ENCODE peak calls at places on chromosomes 4 and X, in ten cellular contexts. Z is heart left ventricle, Y is esophagus squamous epithelium, R is upper lobe of left lung, C is spleen, S is uterus, H is stomach, L is HCT116, O is GM12892, G is A549. E is an unnamed sample.

GRCh38 chrX:154025230-154025629 is 5.5 kb upstream of the IRAK1 start:
- DNase-seq in R (no peak), S (no peak), C (no peak), H (no peak), Z (no peak), O (no peak), G (no peak), L (no peak), Y (no peak), E (no peak)

GRCh38 chr4:70874268-70875156 is 27.7 kb upstream of the MOB1B start:
- DNase-seq in R (no peak), S (no peak), H (no peak), C (no peak), L (no peak), G (no peak), O (no peak), Z (no peak), Y (no peak), E (no peak)

GRCh38 chr4:7156273-7157139 is 35.8 kb upstream of the SORCS2 start:
- DNase-seq in Z (peak; percentile 64), O (no peak), L (no peak), G (peak; percentile 27), Y (no peak), R (no peak), S (peak; percentile 65), C (peak; percentile 53), H (no peak), E (no peak)

GRCh38 chr4:1050486-1051213 is 39.2 kb downstream of the FGFRL1 start:
- DNase-seq in Y (no peak), O (peak; percentile 3), C (peak; percentile 75), Z (peak; percentile 41), S (peak; percentile 11), L (no peak), H (peak; percentile 25), G (no peak), R (peak; percentile 73), E (no peak)

GRCh38 chr4:75834095-75834771 is 68.0 kb downstream of the PPEF2 start:
- DNase-seq in Z (no peak), O (no peak), S (no peak), R (no peak), C (no peak), Y (no peak), G (no peak), H (no peak), L (no peak), E (no peak)

GRCh38 chrX:130467936-130468335 is 66.1 kb downstream of the RBMX2 start:
- DNase-seq in O (no peak), L (no peak), C (no peak), Z (no peak), G (no peak), S (no peak), Y (no peak), R (no peak), H (no peak), E (no peak)

GRCh38 chrX:39205467-39205866 is 404.2 kb downstream of the MID1IP1 start:
- DNase-seq in O (no peak), G (no peak), C (no peak), L (no peak), S (no peak), Z (no peak), H (no peak), R (no peak), Y (no peak), E (no peak)

GRCh38 chr4:97367878-97368277 is 775.4 kb downstream of the STPG2 start:
- DNase-seq in R (no peak), H (no peak), O (no peak), C (no peak), Y (no peak), S (no peak), Z (no peak), L (peak; percentile 83), G (peak; percentile 47), E (no peak)

GRCh38 chr4:67746797-67747495 is 7.2 kb downstream of the GNRHR start:
- DNase-seq in Z (no peak), G (peak; percentile 23), C (no peak), S (no peak), O (no peak), R (no peak), H (no peak), Y (no peak), L (peak; percentile 37), E (no peak)

GRCh38 chrX:9958183-9958582 is 9.0 kb upstream of the CLDN34 start:
- DNase-seq in Z (no peak), G (no peak), Y (no peak), H (no peak), R (no peak), S (no peak), O (no peak), C (no peak), L (no peak), E (no peak)

GRCh38 chrX:130902783-130903613 is at the start of gene ENOX2:
- DNase-seq in R (peak; percentile 89), H (peak; percentile 90), Y (peak; percentile 55), O (peak; percentile 67), G (peak; percentile 97), Z (peak; percentile 94), C (peak; percentile 96), S (peak; percentile 94), L (peak; percentile 91), E (peak; percentile 70)

GRCh38 chr4:38605794-38606586 is 58.0 kb upstream of the KLF3 start:
- DNase-seq in L (no peak), S (no peak), Y (no peak), R (no peak), H (no peak), G (peak; percentile 10), C (no peak), Z (no peak), O (no peak), E (no peak)

DNA sequence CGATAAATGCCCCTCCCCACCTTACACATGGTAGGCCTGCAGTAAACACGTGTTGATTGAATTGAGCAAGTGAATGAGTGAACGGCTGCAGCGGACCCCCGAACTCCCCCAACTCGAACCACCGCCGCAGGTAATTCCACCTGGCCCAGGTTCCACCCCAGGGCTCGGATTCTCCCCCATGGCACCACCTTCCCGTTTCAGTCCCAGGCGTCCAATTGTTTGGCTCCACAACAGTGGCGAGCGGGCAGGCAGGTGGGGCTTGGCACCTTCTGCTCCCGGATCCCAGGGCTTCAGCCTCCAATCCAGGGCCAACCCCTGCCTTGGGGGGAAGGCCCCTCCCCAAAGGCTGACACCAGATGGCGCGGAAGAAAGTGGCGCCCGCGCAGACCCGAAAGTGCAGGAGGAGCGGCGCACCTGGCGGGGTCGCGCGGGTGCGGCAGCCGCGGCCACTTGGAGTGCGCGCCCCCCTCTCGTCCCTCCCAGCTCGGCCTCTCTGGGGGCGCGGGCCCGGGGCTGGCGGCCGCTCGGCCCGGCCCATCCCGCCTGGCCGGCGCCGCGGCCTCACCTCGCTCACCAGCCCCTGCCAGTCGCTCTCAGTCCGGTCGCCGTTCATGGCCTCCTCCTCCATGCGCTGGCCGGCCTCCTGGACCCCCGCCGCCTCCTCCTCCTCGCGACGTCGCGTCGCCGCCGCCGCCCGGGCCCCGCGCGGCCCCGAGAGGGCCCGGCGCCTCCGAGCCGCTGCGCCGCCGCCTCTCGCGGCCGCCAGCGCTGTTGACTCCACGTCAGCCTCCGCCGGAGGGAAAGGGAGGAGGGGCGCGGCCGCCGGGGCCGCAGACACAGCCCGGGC is at the start of gene CCDC149:
- DNase-seq in H (peak; percentile 89), G (peak; percentile 72), O (no peak), Y (no peak), S (peak; percentile 68), Z (peak; percentile 85), R (peak; percentile 94), C (peak; percentile 80), L (peak; percentile 56), E (peak; percentile 25)
- TF ChIP-seq POLR2A in H (peak; percentile 72), G (peak; percentile 32), O (no peak), Y (no peak), S (peak; percentile 68), Z (no peak), R (peak; percentile 69), C (no peak), L (peak; percentile 13), E (peak; percentile 61)

GRCh38 chr4:99918656-99919055 is 24.4 kb upstream of the LAMTOR3 start:
- DNase-seq in Y (no peak), H (no peak), G (no peak), S (no peak), Z (no peak), O (no peak), R (no peak), C (no peak), L (no peak), E (no peak)
- TF ChIP-seq POLR2A in Y (no peak), H (no peak), G (no peak), S (no peak), Z (no peak), O (no peak), R (no peak), C (no peak), L (no peak), E (no peak)

DNA sequence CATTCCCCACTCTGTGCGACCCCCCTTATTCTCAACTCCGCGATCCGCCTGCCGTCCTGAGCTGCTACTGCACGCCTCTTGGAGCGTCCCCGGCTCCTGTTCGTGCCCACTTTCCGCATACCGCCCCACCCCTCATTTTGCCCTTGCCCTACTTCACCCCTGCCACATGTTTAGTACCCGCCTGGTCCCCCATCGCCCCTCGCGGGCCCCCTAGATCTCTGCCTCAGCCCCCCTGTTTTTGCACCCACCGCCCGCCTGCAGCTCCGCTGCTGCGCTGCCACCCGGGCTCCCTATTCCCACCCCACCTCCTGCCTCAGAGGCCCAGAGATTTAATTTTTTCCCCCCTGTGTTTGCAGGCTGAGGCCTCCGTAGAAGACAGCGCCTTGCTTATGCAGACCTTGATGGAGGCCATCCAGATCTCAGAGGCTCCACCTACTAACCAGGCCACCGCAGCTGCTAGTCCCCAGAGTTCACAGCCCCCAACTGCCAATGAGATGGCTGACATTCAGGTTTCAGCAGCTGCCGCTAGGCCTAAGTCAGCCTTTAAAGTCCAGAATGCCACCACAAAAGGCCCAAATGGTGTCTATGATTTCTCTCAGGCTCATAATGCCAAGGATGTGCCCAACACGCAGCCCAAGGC is 1.4 kb downstream of the MAGED1 start:
- DNase-seq in R (peak; percentile 51), Y (no peak), C (no peak), Z (no peak), S (peak; percentile 34), H (no peak), G (no peak), O (no peak), L (no peak), E (no peak)
- TF ChIP-seq POLR2A in R (no peak), Y (no peak), C (no peak), Z (no peak), S (no peak), H (no peak), G (no peak), O (peak; percentile 30), L (no peak), E (no peak)

GRCh38 chr4:33696586-33696985 is 2547.7 kb downstream of the ARAP2 start:
- DNase-seq in O (no peak), C (no peak), S (no peak), L (no peak), Y (no peak), G (no peak), R (no peak), H (no peak), Z (no peak), E (no peak)
- TF ChIP-seq POLR2A in O (no peak), C (no peak), S (no peak), L (no peak), Y (no peak), G (no peak), R (no peak), H (no peak), Z (no peak), E (no peak)

E was measured in H54.